ENCODE peak calls at places on chromosomes 7 and 10, in eight cellular contexts. X is spleen, J is IMR-90, L is adrenal gland, C is A549, F is body of pancreas, U is lower leg skin, Z is HepG2. S is an unnamed sample.

GRCh38 chr7:139691253-139691781 is 86.5 kb downstream of the HIPK2 start:
- DNase-seq in Z (no peak), C (no peak), F (peak; percentile 90), U (no peak), X (no peak), J (no peak), L (peak; percentile 76), S (no peak)

GRCh38 chr10:8691498-8692017 is 637.1 kb downstream of the GATA3 start:
- DNase-seq in L (no peak), F (no peak), Z (no peak), J (no peak), U (no peak), X (no peak), C (no peak), S (no peak)

GRCh38 chr7:111561659-111561908 is 708 bp downstream of the IMMP2L start:
- DNase-seq in F (no peak), C (no peak), U (no peak), X (no peak), Z (no peak), J (no peak), L (no peak), S (no peak)

GRCh38 chr10:50512214-50512595 is 111.6 kb downstream of the SGMS1 start:
- DNase-seq in X (no peak), F (no peak), U (no peak), Z (no peak), C (no peak), L (peak; percentile 46), J (peak; percentile 55), S (peak; percentile 54)

GRCh38 chr7:112996472-112996871 is 90.2 kb downstream of the GPR85 start:
- DNase-seq in C (no peak), J (no peak), F (no peak), L (no peak), X (no peak), Z (no peak), U (no peak), S (no peak)

GRCh38 chr7:105212236-105212635 is 176.5 kb downstream of the SRPK2 start:
- DNase-seq in X (no peak), L (no peak), U (no peak), J (no peak), C (no peak), F (no peak), Z (no peak), S (no peak)

GRCh38 chr7:69609901-69610674 is 11.8 kb downstream of the AUTS2 start:
- DNase-seq in C (no peak), U (no peak), X (no peak), F (no peak), Z (no peak), L (no peak), J (no peak), S (no peak)

GRCh38 chr7:92667816-92668540 is 77.8 kb upstream of the FAM133B start:
- DNase-seq in J (peak; percentile 83), X (no peak), F (no peak), L (no peak), Z (no peak), U (no peak), C (no peak), S (no peak)

GRCh38 chr7:105015631-105015965 is 1.6 kb downstream of the KMT2E start:
- DNase-seq in L (no peak), U (peak; percentile 83), X (no peak), Z (no peak), C (no peak), J (peak; percentile 41), F (peak; percentile 53), S (peak; percentile 82)

GRCh38 chr10:53356616-53357349 is 584.2 kb upstream of the MBL2 start:
- DNase-seq in L (no peak), U (no peak), J (no peak), F (no peak), X (no peak), Z (no peak), C (no peak), S (no peak)

GRCh38 chr10:47339186-47339735 is 8.9 kb upstream of the RBP3 start:
- DNase-seq in C (no peak), L (no peak), J (no peak), X (peak; percentile 67), U (peak; percentile 74), F (no peak), Z (no peak), S (no peak)

GRCh38 chr7:133412942-133413341 is 160.1 kb downstream of the EXOC4 start:
- DNase-seq in X (no peak), L (no peak), Z (no peak), F (no peak), J (peak; percentile 4), C (no peak), U (no peak), S (no peak)

GRCh38 chr7:139648941-139649425 is 125.5 kb downstream of the CLEC2L start:
- DNase-seq in X (peak; percentile 87), U (no peak), L (peak; percentile 38), J (no peak), F (peak; percentile 52), Z (no peak), C (no peak), S (no peak)

GRCh38 chr7:29207469-29207868 is 12.9 kb downstream of the CHN2 start:
- DNase-seq in L (no peak), J (no peak), U (no peak), F (no peak), C (no peak), X (no peak), Z (peak; percentile 67), S (no peak)

GRCh38 chr7:14504134-14504533 is 398.4 kb downstream of the DGKB start:
- DNase-seq in U (no peak), L (no peak), Z (no peak), X (no peak), J (no peak), F (no peak), C (no peak), S (no peak)

GRCh38 chr7:47778153-47778661 is 170.1 kb downstream of the PKD1L1 start:
- DNase-seq in L (no peak), U (no peak), F (no peak), J (no peak), X (no peak), C (no peak), Z (peak; percentile 87), S (no peak)

GRCh38 chr10:63707254-63707910 is 186.2 kb downstream of the REEP3 start:
- DNase-seq in Z (peak; percentile 12), J (peak; percentile 99), F (peak; percentile 81), C (peak; percentile 75), L (no peak), X (no peak), U (no peak), S (peak; percentile 76)

GRCh38 chr7:69656890-69657289 is 58.6 kb downstream of the AUTS2 start:
- DNase-seq in U (peak; percentile 91), J (no peak), F (no peak), Z (no peak), C (no peak), X (no peak), L (peak; percentile 64), S (no peak)

GRCh38 chr7:13871008-13871407 is 118.5 kb downstream of the ETV1 start:
- DNase-seq in U (no peak), L (no peak), X (no peak), F (no peak), J (no peak), Z (no peak), C (no peak), S (no peak)

GRCh38 chr10:49592726-49593563 is 17.2 kb upstream of the SLC18A3 start:
- DNase-seq in U (peak; percentile 85), J (peak; percentile 43), X (no peak), L (peak; percentile 65), F (peak; percentile 52), Z (peak; percentile 53), C (peak; percentile 79), S (peak; percentile 68)

GRCh38 chr7:107539824-107540223 is 23.9 kb downstream of the COG5 start:
- DNase-seq in X (no peak), U (no peak), L (no peak), J (no peak), F (no peak), C (no peak), Z (no peak), S (no peak)

DNA sequence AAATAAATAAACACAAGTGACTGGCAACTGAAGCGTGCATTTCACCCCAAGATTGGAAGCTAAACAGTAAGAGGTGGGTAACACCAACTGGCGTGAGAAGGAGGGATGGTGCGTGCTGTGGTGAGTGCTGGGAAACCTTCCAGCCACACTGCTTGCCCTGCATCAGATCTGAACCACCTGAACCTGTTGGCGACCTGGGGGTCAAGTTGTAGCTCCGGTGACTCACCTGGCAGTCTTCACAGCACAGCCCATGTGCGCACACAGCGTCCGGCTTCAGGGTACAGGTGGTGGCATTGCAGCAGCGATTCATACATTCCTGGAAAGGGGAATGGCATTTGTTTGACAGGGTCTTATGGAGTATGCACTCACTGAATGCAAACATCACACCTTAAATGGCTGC is 170.1 kb downstream of the FANK1 start:
- DNase-seq in U (no peak), X (no peak), L (no peak), Z (no peak), F (no peak), J (no peak), C (no peak), S (no peak)
- TF ChIP-seq POLR2A in U (no peak), X (no peak), L (no peak), Z (no peak), F (no peak), J (no peak), C (no peak), S (no peak)

GRCh38 chr7:158141806-158142518 is 445.7 kb downstream of the PTPRN2 start:
- DNase-seq in Z (no peak), X (no peak), F (no peak), L (no peak), U (no peak), C (no peak), J (no peak), S (no peak)
- TF ChIP-seq POLR2A in Z (no peak), X (no peak), F (no peak), L (no peak), U (no peak), C (no peak), J (no peak), S (no peak)

GRCh38 chr10:65808687-65809333 is 1117.0 kb upstream of the LRRTM3 start:
- DNase-seq in U (no peak), X (no peak), J (no peak), L (no peak), C (no peak), F (no peak), Z (no peak), S (no peak)
- TF ChIP-seq POLR2A in U (no peak), X (no peak), J (no peak), L (no peak), C (no peak), F (no peak), Z (no peak), S (no peak)

DNA sequence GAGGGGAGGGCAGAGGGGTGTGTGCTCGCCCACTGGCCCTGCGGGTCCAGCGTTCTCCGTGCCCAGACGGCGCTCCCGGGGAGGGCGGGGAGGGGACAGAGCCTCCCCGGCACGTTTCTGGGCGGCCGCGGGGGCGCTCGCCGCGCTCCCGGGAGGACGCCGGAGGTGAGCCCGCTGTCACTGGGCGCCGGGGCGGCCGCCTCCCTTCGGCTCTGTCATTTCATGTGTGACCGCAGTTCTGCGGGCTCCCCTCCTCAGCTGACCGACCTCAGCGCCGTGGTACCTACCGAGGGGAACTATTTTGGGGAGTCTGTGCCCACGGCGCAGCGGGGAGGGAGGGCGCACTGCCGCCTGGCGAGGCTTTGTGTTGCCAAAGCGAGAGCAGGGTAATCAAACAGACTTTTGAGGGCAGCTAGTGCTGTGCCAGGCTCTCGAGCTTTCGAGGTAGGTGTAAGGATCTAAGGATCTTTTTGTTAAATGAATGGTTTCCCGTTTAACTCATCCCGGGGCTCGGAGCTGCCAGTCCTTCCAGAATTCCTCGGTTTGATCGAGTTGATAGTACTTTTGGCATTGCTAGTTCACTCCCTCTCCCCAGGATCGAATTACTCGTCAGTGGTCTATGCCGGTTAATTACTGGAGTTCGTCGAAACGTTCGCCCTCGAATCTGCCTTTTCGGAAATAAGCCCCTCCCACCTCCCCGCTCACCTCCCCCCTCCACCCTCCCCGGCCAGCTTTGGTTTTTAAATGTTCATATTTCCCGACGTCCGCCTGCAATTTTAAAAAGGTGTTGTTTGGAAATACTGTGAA is 1.9 kb downstream of the ARID5B start:
- DNase-seq in U (peak; percentile 92), C (peak; percentile 35), Z (peak; percentile 38), L (peak; percentile 62), J (peak; percentile 55), F (peak; percentile 57), X (peak; percentile 95), S (peak; percentile 40)
- TF ChIP-seq POLR2A in U (no peak), C (no peak), Z (peak; percentile 39), L (peak; percentile 17), J (no peak), F (peak; percentile 43), X (peak; percentile 82), S (peak; percentile 16)

S was measured in erythroblast.